ENCODE peak calls at places on chromosomes 1 and 21, in six cellular contexts. J, C, V, M, R and P are unnamed samples.

GRCh38 chr1:217182992-217183391 is 447.9 kb downstream of the GPATCH2 start:
- DNase-seq in J (no peak), C (no peak), V (no peak), M (no peak), R (no peak), P (no peak)

GRCh38 chr1:88673446-88673845 is 10.6 kb upstream of the PKN2 start:
- DNase-seq in J (no peak), C (no peak), V (no peak), M (no peak), R (no peak), P (no peak)

GRCh38 chr1:174289644-174290310 is 130.5 kb downstream of the RABGAP1L start:
- DNase-seq in J (no peak), C (no peak), V (no peak), M (no peak), R (no peak), P (no peak)

GRCh38 chr1:93979718-93980319 is 70.6 kb upstream of the GCLM start:
- DNase-seq in J (peak; percentile 64), C (no peak), V (no peak), M (no peak), R (no peak), P (no peak)

GRCh38 chr1:43693371-43693770 is 14.0 kb upstream of the ST3GAL3 start:
- DNase-seq in J (no peak), C (no peak), V (no peak), M (no peak), R (no peak), P (no peak)

GRCh38 chr21:30714946-30715345 is 3.6 kb downstream of the KRTAP21-3 start:
- DNase-seq in J (no peak), C (no peak), V (no peak), M (no peak), R (no peak), P (no peak)

GRCh38 chr1:185315364-185316108 is 1.5 kb downstream of the IVNS1ABP start:
- DNase-seq in J (no peak), C (no peak), V (no peak), M (no peak), R (no peak), P (no peak)

GRCh38 chr1:47298025-47298699 is 15.8 kb downstream of the STIL start:
- DNase-seq in J (no peak), C (no peak), V (no peak), M (no peak), R (no peak), P (no peak)

GRCh38 chr1:34640654-34641401 is 114.0 kb upstream of the GJB5 start:
- DNase-seq in J (no peak), C (no peak), V (no peak), M (no peak), R (no peak), P (no peak)

GRCh38 chr1:53963472-53963871 is 17.3 kb downstream of the LRRC42 start:
- DNase-seq in J (no peak), C (no peak), V (no peak), M (no peak), R (no peak), P (no peak)

GRCh38 chr1:178540646-178541045 is 27.7 kb downstream of the TEX35 start:
- DNase-seq in J (no peak), C (no peak), V (no peak), M (no peak), R (no peak), P (no peak)

GRCh38 chr1:222243902-222244301 is 304.0 kb downstream of the HHIPL2 start:
- DNase-seq in J (no peak), C (no peak), V (no peak), M (no peak), R (peak; percentile 43), P (no peak)